ENCODE peak calls at places on chromosome 15, in six cellular contexts. V, A, C, R, P and K are unnamed samples.
A peak's percentile ranks its signal among the peaks of the same experiment; 100 is the strongest.

GRCh38 chr15:79406191-79406590 is 25.9 kb upstream of the MINAR1 start:
- DNase-seq in V (no peak), A (no peak), C (no peak), R (no peak), P (no peak), K (no peak)

GRCh38 chr15:38874464-38874863 is 309.9 kb upstream of the RASGRP1 start:
- DNase-seq in V (no peak), A (no peak), C (no peak), R (no peak), P (peak; percentile 35), K (no peak)

GRCh38 chr15:43104426-43104825 is 1.4 kb downstream of the UBR1 start:
- DNase-seq in V (no peak), A (peak; percentile 20), C (no peak), R (no peak), P (no peak), K (no peak)

GRCh38 chr15:77024273-77025065 is 29.5 kb downstream of the PSTPIP1 start:
- DNase-seq in V (peak; percentile 90), A (peak; percentile 21), C (no peak), R (peak; percentile 61), P (peak; percentile 48), K (no peak)

GRCh38 chr15:40082195-40082868 is 26.3 kb downstream of the BMF start:
- DNase-seq in V (peak; percentile 85), A (no peak), C (no peak), R (peak; percentile 22), P (no peak), K (no peak)

GRCh38 chr15:78761020-78761419 is 50.2 kb downstream of the ADAMTS7 start:
- DNase-seq in V (peak; percentile 82), A (no peak), C (no peak), R (peak; percentile 26), P (no peak), K (no peak)

GRCh38 chr15:85550283-85550682 is 169.9 kb downstream of the AKAP13 start:
- DNase-seq in V (no peak), A (no peak), C (no peak), R (no peak), P (no peak), K (no peak)

GRCh38 chr15:98727115-98728040 is 79.0 kb downstream of the IGF1R start:
- DNase-seq in V (no peak), A (peak; percentile 89), C (peak; percentile 82), R (peak; percentile 98), P (peak; percentile 95), K (peak; percentile 78)

GRCh38 chr15:99702895-99703602 is 30.2 kb downstream of the LYSMD4 start:
- DNase-seq in V (no peak), A (no peak), C (no peak), R (no peak), P (peak; percentile 50), K (no peak)

GRCh38 chr15:78988361-78988911 is 43.6 kb upstream of the CTSH start:
- DNase-seq in V (peak; percentile 79), A (peak; percentile 97), C (peak; percentile 97), R (peak; percentile 81), P (peak; percentile 98), K (peak; percentile 92)

GRCh38 chr15:92811514-92811913 is 88.6 kb upstream of the CHD2 start:
- DNase-seq in V (no peak), A (peak; percentile 68), C (no peak), R (peak; percentile 9), P (no peak), K (no peak)

GRCh38 chr15:61499371-61499770 is 270.3 kb upstream of the RORA start:
- DNase-seq in V (no peak), A (no peak), C (no peak), R (no peak), P (peak; percentile 18), K (no peak)

GRCh38 chr15:91660174-91660649 is 193.3 kb upstream of the SLCO3A1 start:
- DNase-seq in V (no peak), A (no peak), C (no peak), R (no peak), P (no peak), K (no peak)

GRCh38 chr15:55403531-55403930 is 4.6 kb downstream of the CCPG1 start:
- DNase-seq in V (no peak), A (peak; percentile 44), C (no peak), R (no peak), P (peak; percentile 69), K (no peak)

DNA sequence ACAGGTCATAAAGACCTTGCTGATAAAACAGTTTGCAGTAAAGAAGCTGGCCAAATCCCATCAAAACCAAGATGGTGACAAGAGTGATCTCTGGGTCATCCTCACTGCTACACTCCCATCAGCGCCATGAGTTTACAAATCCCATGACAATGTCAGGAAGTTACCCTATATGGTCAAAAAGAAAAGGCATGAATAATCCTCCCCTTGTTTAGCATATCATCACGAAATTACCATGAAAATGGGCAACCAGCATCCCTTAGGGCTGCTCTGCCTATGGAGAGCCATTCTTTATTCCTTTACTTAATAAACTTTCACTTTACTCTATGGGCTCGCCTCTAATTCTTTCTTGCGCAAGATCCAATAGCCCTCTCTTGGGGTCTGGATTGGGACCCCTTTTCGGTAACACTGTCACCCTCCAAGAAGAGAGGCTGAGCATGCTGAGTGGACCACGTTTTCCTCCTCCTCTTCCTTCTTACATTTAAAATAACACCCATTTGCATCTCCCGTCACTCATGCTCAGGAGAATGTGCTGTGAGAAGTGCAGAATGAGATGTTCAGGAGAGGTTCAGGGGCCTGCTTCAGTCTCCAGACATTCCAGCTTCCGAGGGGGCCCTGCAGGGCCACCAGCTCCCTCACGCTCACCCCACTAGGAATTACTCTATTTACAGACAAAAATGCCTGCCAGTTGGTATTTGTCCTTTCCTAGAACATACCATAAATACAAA is 47.3 kb downstream of the NSMCE3 start:
- DNase-seq in V (no peak), A (no peak), C (no peak), R (no peak), P (no peak), K (no peak)
- H3K4me3 ChIP-seq in V (no peak overlapping the region), A (no peak overlapping the region), C (no peak overlapping the region), R (no peak overlapping the region), P (no peak overlapping the region), K (no peak overlapping the region)

DNA sequence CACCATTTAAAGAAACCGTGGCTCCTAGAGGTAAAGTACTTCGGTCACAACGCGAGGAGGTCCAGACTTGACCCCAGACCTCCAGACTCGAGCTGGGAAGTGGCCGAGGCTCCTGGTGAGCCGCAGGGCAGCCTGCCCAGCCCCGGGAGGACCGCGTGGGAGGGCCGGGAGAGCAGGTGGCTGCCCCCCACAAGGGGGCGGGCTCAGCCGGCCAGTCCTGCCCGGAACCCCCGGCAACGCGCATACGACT is at the start of gene SLC27A2:
- DNase-seq in V (no peak), A (no peak), C (no peak), R (no peak), P (no peak), K (no peak)
- TF ChIP-seq CTCF in V (peak; percentile 55), A (peak; percentile 88), C (peak; percentile 41), R (peak; percentile 10), P (peak; percentile 19), K (peak; percentile 32)

GRCh38 chr15:89399390-89400120 is 64.9 kb upstream of the POLG start:
- DNase-seq in V (peak; percentile 83), A (no peak), C (no peak), R (no peak), P (no peak), K (no peak)

GRCh38 chr15:89401636-89402252 is 67.1 kb upstream of the POLG start:
- DNase-seq in V (no peak), A (no peak), C (peak; percentile 9), R (no peak), P (peak; percentile 31), K (no peak)

GRCh38 chr15:89400121-89400996 is 65.7 kb upstream of the POLG start:
- DNase-seq in V (peak; percentile 40), A (no peak), C (no peak), R (no peak), P (no peak), K (no peak)

GRCh38 chr15:89402406-89402805 is 67.8 kb upstream of the POLG start:
- DNase-seq in V (no peak), A (no peak), C (no peak), R (no peak), P (no peak), K (no peak)

GRCh38 chr15:89400997-89401590 is 66.5 kb upstream of the POLG start:
- DNase-seq in V (no peak), A (no peak), C (no peak), R (no peak), P (no peak), K (no peak)
- H3K4me3 ChIP-seq in V (no peak overlapping the region), A (no peak overlapping the region), C (no peak overlapping the region), R (no peak overlapping the region), P (no peak overlapping the region), K (no peak overlapping the region)

DNA sequence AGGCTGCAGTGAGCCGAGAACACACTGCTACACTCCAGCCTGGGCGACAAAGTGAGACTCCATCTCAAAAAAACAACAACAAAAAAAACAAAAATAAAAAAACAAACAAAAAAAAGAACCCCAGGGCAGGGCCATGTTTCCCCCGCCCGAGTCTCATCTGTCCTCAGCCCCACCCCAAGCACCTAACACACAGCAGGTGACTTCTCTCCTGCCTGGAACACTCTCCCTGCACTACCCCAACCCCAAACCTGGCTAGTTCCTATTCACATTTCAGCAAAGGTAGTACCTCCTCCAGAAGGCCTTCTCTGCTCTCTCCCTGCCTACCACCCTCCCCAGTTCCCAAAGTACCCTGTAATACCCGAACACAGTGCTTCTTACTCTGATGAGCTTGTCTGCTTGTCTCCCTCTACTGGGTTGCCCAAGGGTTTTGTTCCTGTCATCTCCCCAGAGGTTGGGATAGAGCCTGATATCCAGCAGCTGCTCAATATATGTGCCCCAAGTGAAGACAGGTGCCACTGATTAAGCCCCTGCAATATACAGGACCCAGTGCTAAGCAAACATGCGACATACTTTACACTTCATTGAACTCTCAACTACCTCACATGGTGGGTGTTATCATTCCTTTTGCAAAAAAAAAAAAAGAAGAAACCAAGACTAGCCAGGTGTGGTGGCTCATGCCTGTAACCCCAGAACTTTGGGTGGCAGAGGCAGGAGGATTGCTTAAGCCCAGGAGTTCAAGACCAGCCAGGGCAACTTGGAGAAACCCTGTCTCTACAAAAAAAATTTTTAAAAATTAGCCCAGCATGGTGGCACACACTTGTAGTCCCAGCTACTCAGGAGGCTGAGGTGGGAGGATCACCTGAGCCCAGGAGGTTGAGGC is 103.6 kb downstream of the DAPK2 start:
- DNase-seq in V (no peak), A (no peak), C (no peak), R (no peak), P (no peak), K (no peak)
- TF ChIP-seq CTCF in V (no peak), A (peak; percentile 23), C (no peak), R (no peak), P (no peak), K (no peak)

GRCh38 chr15:53787349-53787748 is 27.9 kb upstream of the WDR72 start:
- DNase-seq in V (no peak), A (no peak), C (no peak), R (no peak), P (no peak), K (no peak)
- H3K4me3 ChIP-seq in V (no peak overlapping the region), A (no peak overlapping the region), C (no peak overlapping the region), R (no peak overlapping the region), P (no peak overlapping the region), K (no peak overlapping the region)